ENCODE peak calls at places on chromosomes 5 and 9, in ten cellular contexts. C is stimulated activated naive CD4-positive, alpha-beta T cell; N is astrocyte of the cerebellum; A is stimulated activated CD8-positive, alpha-beta memory T cell treated with anti-CD3 and anti-CD28 coated beads, Interleukin-15, amount 100 ng/mL, for 1 hour; S is anterior cingulate cortex; X is upper lobe of right lung; H is kidney tubule cell; D is GM12878; K is T-cell; G is IMR-90. B is an unnamed sample.

GRCh38 chr5:41337240-41337639 is 123.9 kb upstream of the C6 start:
- DNase-seq in H (no peak), D (no peak), G (no peak), K (no peak), C (no peak), X (no peak), S (no peak), A (no peak), N (no peak), B (no peak)

GRCh38 chr5:58294598-58295298 is 165.1 kb downstream of the PLK2 start:
- DNase-seq in H (peak), C (no peak), X (no peak), D (peak), N (peak), K (no peak), G (peak), S (no peak), A (no peak), B (peak)

GRCh38 chr5:59193616-59194319 is 610.9 kb downstream of the RAB3C start:
- DNase-seq in N (peak), S (no peak), A (no peak), D (no peak), X (no peak), G (peak), K (no peak), C (no peak), H (peak), B (peak)

GRCh38 chr9:116355153-116355827 is 201.7 kb downstream of the PAPPA start:
- DNase-seq in A (no peak), S (no peak), H (peak), C (no peak), K (no peak), D (no peak), G (peak), X (no peak), N (peak), B (no peak)

GRCh38 chr9:72958485-72959266 is 5.8 kb upstream of the ALDH1A1 start:
- DNase-seq in N (no peak), H (no peak), S (no peak), X (no peak), A (no peak), K (no peak), G (no peak), D (no peak), C (no peak), B (no peak)

GRCh38 chr9:100028201-100028784 is 70.5 kb downstream of the ERP44 start:
- DNase-seq in N (peak), G (peak), D (peak), K (peak), A (peak), S (peak), C (peak), X (no peak), H (peak), B (peak)

GRCh38 chr5:146040559-146040958 is 64.8 kb downstream of the PLAC8L1 start:
- DNase-seq in G (no peak), D (no peak), H (no peak), X (no peak), K (no peak), S (no peak), N (no peak), A (no peak), C (no peak), B (no peak)

GRCh38 chr5:97096096-97096648 is 46.2 kb downstream of the LIX1 start:
- DNase-seq in S (no peak), G (no peak), N (peak), A (no peak), C (no peak), D (no peak), K (no peak), X (no peak), H (peak), B (no peak)

GRCh38 chr5:124659798-124660197 is 86.6 kb downstream of the ZNF608 start:
- DNase-seq in C (no peak), G (no peak), H (peak), A (no peak), D (no peak), K (no peak), S (no peak), X (no peak), N (no peak), B (no peak)

GRCh38 chr5:135213466-135214239 is 179.6 kb upstream of the PITX1 start:
- DNase-seq in A (no peak), K (no peak), N (no peak), H (no peak), C (no peak), G (no peak), X (peak), S (no peak), D (no peak), B (no peak)

GRCh38 chr5:179974946-179975712 is 67.4 kb upstream of the TBC1D9B start:
- DNase-seq in N (no peak), X (peak), G (no peak), D (no peak), C (peak), K (peak), S (no peak), H (peak), A (no peak), B (peak)

GRCh38 chr5:102834438-102834964 is 79.4 kb downstream of the PAM start:
- DNase-seq in D (no peak), H (no peak), S (no peak), N (no peak), K (no peak), A (no peak), C (no peak), X (no peak), G (no peak), B (no peak)

GRCh38 chr9:116020801-116021200 is 132.8 kb upstream of the PAPPA start:
- DNase-seq in D (no peak), K (no peak), A (no peak), S (no peak), G (peak), C (no peak), X (no peak), N (no peak), H (peak), B (peak)

GRCh38 chr5:142143878-142144277 is 35.3 kb downstream of the NDFIP1 start:
- DNase-seq in X (no peak), H (peak), N (peak), G (peak), S (no peak), D (no peak), C (peak), A (no peak), K (no peak), B (peak)

GRCh38 chr5:33523208-33523771 is 82.5 kb downstream of the TARS1 start:
- DNase-seq in K (no peak), A (no peak), C (no peak), S (no peak), N (no peak), D (no peak), G (no peak), X (no peak), H (no peak), B (no peak)

GRCh38 chr9:93072383-93072795 is 13.9 kb downstream of the SUSD3 start:
- DNase-seq in A (no peak), N (peak), G (peak), S (no peak), K (no peak), H (no peak), X (no peak), D (no peak), C (no peak), B (no peak)

GRCh38 chr5:126471875-126472537 is 48.8 kb downstream of the GRAMD2B start:
- DNase-seq in S (no peak), N (peak), G (peak), D (no peak), H (peak), C (no peak), X (no peak), K (no peak), A (no peak), B (peak)

GRCh38 chr9:96725576-96725975 is 52.3 kb downstream of the ZNF510 start:
- DNase-seq in A (no peak), X (no peak), H (no peak), C (no peak), S (no peak), D (no peak), G (no peak), K (no peak), N (no peak), B (no peak)

GRCh38 chr9:113350937-113351336 is 1.6 kb downstream of the BSPRY start:
- DNase-seq in N (no peak), K (no peak), H (peak), A (no peak), D (peak), S (no peak), X (no peak), G (no peak), C (peak), B (no peak)

GRCh38 chr5:61805101-61805500 is 473.0 kb downstream of the ZSWIM6 start:
- DNase-seq in D (no peak), K (no peak), S (no peak), N (peak), C (no peak), G (peak), X (no peak), H (peak), A (no peak), B (peak)

GRCh38 chr5:37738865-37739488 is 100.9 kb downstream of the GDNF start:
- DNase-seq in G (no peak), A (no peak), N (no peak), X (no peak), C (no peak), S (no peak), H (no peak), D (no peak), K (no peak), B (no peak)

GRCh38 chr5:149002053-149002452 is 60.8 kb downstream of the SH3TC2 start:
- DNase-seq in H (peak), X (no peak), C (no peak), A (no peak), G (peak), N (peak), K (no peak), S (no peak), D (no peak), B (peak)

GRCh38 chr9:94002316-94003140 is 47.4 kb upstream of the BARX1 start:
- DNase-seq in S (no peak), K (peak), N (peak), X (no peak), H (peak), A (no peak), D (no peak), G (peak), C (peak), B (no peak)

GRCh38 chr5:6674886-6675285 is 38.3 kb upstream of the TENT4A start:
- DNase-seq in H (no peak), K (no peak), N (no peak), C (no peak), G (no peak), X (no peak), A (no peak), D (no peak), S (no peak), B (no peak)

GRCh38 chr5:176440932-176441706 is 7.1 kb upstream of the FAF2 start:
- DNase-seq in X (no peak), H (no peak), C (no peak), N (no peak), G (peak), S (no peak), K (no peak), A (no peak), D (no peak), B (peak)

GRCh38 chr9:19498015-19498414 is 89.2 kb downstream of the ACER2 start:
- DNase-seq in D (no peak), G (peak), A (no peak), N (no peak), H (peak), K (no peak), X (no peak), S (no peak), C (no peak), B (no peak)

GRCh38 chr5:60355181-60355580 is 344.8 kb downstream of the DEPDC1B start:
- DNase-seq in C (no peak), X (no peak), S (no peak), N (no peak), H (no peak), D (no peak), G (no peak), A (no peak), K (no peak), B (no peak)

GRCh38 chr5:72166070-72166979 is 59.0 kb downstream of the MAP1B start:
- DNase-seq in A (no peak), D (no peak), H (peak), C (no peak), K (no peak), X (no peak), N (peak), S (peak), G (peak), B (peak)

GRCh38 chr9:111271481-111272080 is 58.4 kb downstream of the OR2K2 start:
- DNase-seq in K (no peak), X (no peak), D (no peak), C (no peak), N (no peak), H (no peak), A (no peak), S (no peak), G (peak), B (no peak)

GRCh38 chr9:136297766-136298735 is 5.8 kb downstream of the CCDC187 start:
- DNase-seq in D (no peak), N (no peak), S (no peak), K (no peak), A (no peak), H (no peak), X (no peak), G (no peak), C (no peak), B (no peak)

GRCh38 chr5:150945501-150945900 is 40.7 kb upstream of the ZNF300 start:
- DNase-seq in D (no peak), S (no peak), N (no peak), H (peak), X (no peak), A (no peak), C (no peak), G (peak), K (no peak), B (no peak)

GRCh38 chr5:141969783-141970741 is 1.2 kb downstream of the RNF14 start:
- DNase-seq in A (no peak), X (no peak), N (no peak), H (peak), S (no peak), C (no peak), K (no peak), G (no peak), D (peak), B (peak)

B was measured in Caki2.